ENCODE peak calls at places on chromosomes 13 and 19, in six cellular contexts. S is stimulated activated CD4-positive, alpha-beta T cell treated with anti-CD3 and anti-CD28 coated beads, Interleukin-1b, Interleukin-23, amount 100 ng/mL, for 4 hours; U is EL; N is DMS79 treated with DMSO at 0.1 percent for 48 hours; E is pancreas; D is renal cortical epithelial cell. T is an unnamed sample.

GRCh38 chr19:57436392-57436791 is 1.3 kb downstream of the ZNF749 start:
- DNase-seq in N (no peak), D (peak; percentile 13), S (no peak), U (no peak), E (no peak), T (no peak)

GRCh38 chr19:3404324-3405260 is 38.2 kb downstream of the NFIC start:
- DNase-seq in D (no peak), S (no peak), N (no peak), U (peak; percentile 75), E (peak; percentile 94), T (no peak)

GRCh38 chr19:39296055-39296645 is at the start of gene IFNL1:
- DNase-seq in S (no peak), E (no peak), D (peak; percentile 8), N (no peak), U (no peak), T (no peak)

GRCh38 chr13:27551563-27551962 is 68.8 kb downstream of the LNX2 start:
- DNase-seq in N (no peak), U (no peak), E (no peak), S (no peak), D (no peak), T (no peak)

GRCh38 chr13:91369432-91369831 is 21.9 kb downstream of the MIR17HG start:
- DNase-seq in D (peak; percentile 57), S (peak; percentile 20), E (no peak), N (no peak), U (peak; percentile 34), T (no peak)

GRCh38 chr13:50584856-50585580 is 258.5 kb downstream of the DLEU7 start:
- DNase-seq in S (no peak), U (no peak), N (no peak), D (no peak), E (no peak), T (no peak)

GRCh38 chr19:1091544-1092175 is 3.5 kb downstream of the POLR2E start:
- DNase-seq in S (no peak), U (no peak), D (no peak), E (no peak), N (no peak), T (no peak)

GRCh38 chr19:10292206-10292788 is 2.5 kb downstream of the ICAM5 start:
- DNase-seq in N (no peak), E (peak; percentile 73), D (peak; percentile 50), U (peak; percentile 81), S (peak; percentile 61), T (peak; percentile 65)

GRCh38 chr13:40095695-40096356 is 440.4 kb downstream of the COG6 start:
- DNase-seq in N (no peak), D (no peak), U (no peak), E (no peak), S (no peak), T (no peak)

GRCh38 chr19:13051581-13052165 is 51.0 kb downstream of the LYL1 start:
- DNase-seq in E (peak; percentile 63), N (peak; percentile 95), D (peak; percentile 53), S (peak; percentile 38), U (peak; percentile 43), T (peak; percentile 90)

GRCh38 chr19:3501780-3502179 is 1.3 kb upstream of the DOHH start:
- DNase-seq in S (no peak), E (no peak), U (no peak), N (no peak), D (no peak), T (no peak)

GRCh38 chr13:56332671-56333070 is 808.0 kb upstream of the PRR20A start:
- DNase-seq in N (no peak), D (no peak), U (no peak), S (no peak), E (no peak), T (no peak)

GRCh38 chr19:56423276-56423984 is 19.3 kb downstream of the ZNF583 start:
- DNase-seq in S (no peak), E (no peak), U (no peak), N (no peak), D (no peak), T (peak; percentile 10)

GRCh38 chr19:46596008-46596407 is 5.1 kb upstream of the CALM3 start:
- DNase-seq in D (no peak), U (no peak), N (no peak), S (no peak), E (no peak), T (no peak)

GRCh38 chr13:99542788-99543406 is 41.6 kb downstream of the TM9SF2 start:
- DNase-seq in D (no peak), E (no peak), S (peak; percentile 4), U (no peak), N (no peak), T (no peak)

GRCh38 chr13:48138270-48138669 is 43.4 kb upstream of the MED4 start:
- DNase-seq in U (no peak), S (no peak), N (no peak), D (no peak), E (no peak), T (no peak)

GRCh38 chr13:25335856-25336255 is 34.4 kb downstream of the NUP58 start:
- DNase-seq in N (no peak), U (no peak), S (no peak), D (no peak), E (no peak), T (no peak)

GRCh38 chr19:2355168-2356035 is 4.7 kb upstream of the TMPRSS9 start:
- DNase-seq in D (no peak), S (no peak), U (no peak), E (no peak), N (no peak), T (peak; percentile 6)

GRCh38 chr13:63124863-63125262 is 1709.2 kb upstream of the PCDH20 start:
- DNase-seq in D (peak; percentile 25), E (no peak), U (peak; percentile 13), N (no peak), S (no peak), T (peak; percentile 1)

GRCh38 chr19:21749090-21749489 is 18.3 kb downstream of the ZNF100 start:
- DNase-seq in N (no peak), E (no peak), D (no peak), U (peak; percentile 34), S (no peak), T (no peak)

GRCh38 chr19:32873560-32873959 is 4.0 kb upstream of the SLC7A9 start:
- DNase-seq in E (no peak), D (no peak), U (no peak), S (no peak), N (no peak), T (no peak)

GRCh38 chr13:47211106-47211505 is 314.3 kb upstream of the HTR2A start:
- DNase-seq in D (peak; percentile 52), U (peak; percentile 58), E (no peak), N (no peak), S (no peak), T (no peak)

GRCh38 chr19:44626067-44626624 is 12.8 kb downstream of the IGSF23 start:
- DNase-seq in E (peak; percentile 68), S (no peak), U (peak; percentile 99), N (no peak), D (peak; percentile 99), T (peak; percentile 96)

GRCh38 chr13:41411536-41411935 is 45.8 kb upstream of the RGCC start:
- DNase-seq in S (no peak), D (peak; percentile 44), U (peak; percentile 50), E (no peak), N (no peak), T (peak; percentile 18)

GRCh38 chr19:45451181-45451849 is 16.5 kb upstream of the FOSB start:
- DNase-seq in U (peak; percentile 56), D (peak; percentile 69), E (peak; percentile 49), S (no peak), N (no peak), T (peak; percentile 57)

GRCh38 chr19:7860902-7861618 is 13.1 kb downstream of the PRR36 start:
- DNase-seq in E (no peak), S (no peak), U (no peak), D (no peak), N (no peak), T (no peak)

T was measured in Caki2.